ENCODE peak calls at places on chromosomes 13 and 19, in nine cellular contexts. One of them, this sample, is unnamed.
A peak's percentile ranks its signal among the peaks of the same experiment; 100 is the strongest.

GRCh38 chr13:98976941-98977340 is 923 bp downstream of the DOCK9 start:
- DNase-seq in NCI-H774: no peak
- DNase-seq in HAP-1: peak; percentile 22
- DNase-seq in T follicular helper cell: no peak
- DNase-seq in breast epithelium: no peak
- DNase-seq in tibial nerve: no peak
- DNase-seq in natural killer cell treated with Interleukin-12 subunit alpha and Interleukin-12 subunit beta and Interleukin-15 and Interleukin-18, amount 100 ng/mL, for 72 hours: no peak
- DNase-seq in GM12892: no peak
- DNase-seq in germinal center: no peak
- DNase-seq in this sample: no peak

GRCh38 chr13:35874704-35875103 is 256.5 kb downstream of the DCLK1 start:
- DNase-seq in GM12892: no peak
- DNase-seq in tibial nerve: no peak
- DNase-seq in HAP-1: no peak
- DNase-seq in natural killer cell treated with Interleukin-12 subunit alpha and Interleukin-12 subunit beta and Interleukin-15 and Interleukin-18, amount 100 ng/mL, for 72 hours: no peak
- DNase-seq in NCI-H774: no peak
- DNase-seq in germinal center: no peak
- DNase-seq in breast epithelium: no peak
- DNase-seq in T follicular helper cell: no peak
- DNase-seq in this sample: no peak

GRCh38 chr19:50492303-50493052 is 15.8 kb upstream of the GARIN5A start:
- DNase-seq in natural killer cell treated with Interleukin-12 subunit alpha and Interleukin-12 subunit beta and Interleukin-15 and Interleukin-18, amount 100 ng/mL, for 72 hours: no peak
- DNase-seq in T follicular helper cell: no peak
- DNase-seq in NCI-H774: no peak
- DNase-seq in GM12892: no peak
- DNase-seq in HAP-1: no peak
- DNase-seq in tibial nerve: no peak
- DNase-seq in breast epithelium: no peak
- DNase-seq in germinal center: no peak
- DNase-seq in this sample: no peak

GRCh38 chr19:31164666-31165265 is 184.5 kb downstream of the TSHZ3 start:
- DNase-seq in tibial nerve: no peak
- DNase-seq in breast epithelium: no peak
- DNase-seq in germinal center: no peak
- DNase-seq in GM12892: no peak
- DNase-seq in T follicular helper cell: no peak
- DNase-seq in HAP-1: no peak
- DNase-seq in NCI-H774: no peak
- DNase-seq in natural killer cell treated with Interleukin-12 subunit alpha and Interleukin-12 subunit beta and Interleukin-15 and Interleukin-18, amount 100 ng/mL, for 72 hours: no peak
- DNase-seq in this sample: no peak

GRCh38 chr13:22091222-22091970 is 420.5 kb downstream of the FGF9 start:
- DNase-seq in tibial nerve: no peak
- DNase-seq in T follicular helper cell: no peak
- DNase-seq in HAP-1: no peak
- DNase-seq in GM12892: no peak
- DNase-seq in breast epithelium: no peak
- DNase-seq in NCI-H774: no peak
- DNase-seq in natural killer cell treated with Interleukin-12 subunit alpha and Interleukin-12 subunit beta and Interleukin-15 and Interleukin-18, amount 100 ng/mL, for 72 hours: no peak
- DNase-seq in germinal center: no peak
- DNase-seq in this sample: no peak

GRCh38 chr13:35527451-35527850 is 51.0 kb upstream of the MAB21L1 start:
- DNase-seq in breast epithelium: no peak
- DNase-seq in GM12892: no peak
- DNase-seq in germinal center: no peak
- DNase-seq in natural killer cell treated with Interleukin-12 subunit alpha and Interleukin-12 subunit beta and Interleukin-15 and Interleukin-18, amount 100 ng/mL, for 72 hours: no peak
- DNase-seq in T follicular helper cell: no peak
- DNase-seq in HAP-1: no peak
- DNase-seq in tibial nerve: no peak
- DNase-seq in NCI-H774: no peak
- DNase-seq in this sample: no peak

GRCh38 chr13:99398916-99399622 is 91.9 kb upstream of the GPR183 start:
- DNase-seq in HAP-1: no peak
- DNase-seq in GM12892: no peak
- DNase-seq in natural killer cell treated with Interleukin-12 subunit alpha and Interleukin-12 subunit beta and Interleukin-15 and Interleukin-18, amount 100 ng/mL, for 72 hours: no peak
- DNase-seq in NCI-H774: no peak
- DNase-seq in tibial nerve: no peak
- DNase-seq in T follicular helper cell: no peak
- DNase-seq in breast epithelium: no peak
- DNase-seq in germinal center: no peak
- DNase-seq in this sample: no peak

GRCh38 chr13:48901786-48902185 is 73.9 kb upstream of the FNDC3A start:
- DNase-seq in tibial nerve: no peak
- DNase-seq in natural killer cell treated with Interleukin-12 subunit alpha and Interleukin-12 subunit beta and Interleukin-15 and Interleukin-18, amount 100 ng/mL, for 72 hours: no peak
- DNase-seq in HAP-1: no peak
- DNase-seq in NCI-H774: no peak
- DNase-seq in T follicular helper cell: no peak
- DNase-seq in germinal center: no peak
- DNase-seq in GM12892: no peak
- DNase-seq in breast epithelium: no peak
- DNase-seq in this sample: no peak

GRCh38 chr13:36366023-36366422 is 19.8 kb upstream of the SPART start:
- DNase-seq in HAP-1: no peak
- DNase-seq in breast epithelium: no peak
- DNase-seq in natural killer cell treated with Interleukin-12 subunit alpha and Interleukin-12 subunit beta and Interleukin-15 and Interleukin-18, amount 100 ng/mL, for 72 hours: no peak
- DNase-seq in GM12892: no peak
- DNase-seq in germinal center: no peak
- DNase-seq in T follicular helper cell: no peak
- DNase-seq in tibial nerve: no peak
- DNase-seq in NCI-H774: no peak
- DNase-seq in this sample: no peak

GRCh38 chr19:4707956-4708650 is 15.5 kb downstream of the DPP9 start:
- DNase-seq in NCI-H774: no peak
- DNase-seq in tibial nerve: no peak
- DNase-seq in breast epithelium: peak; percentile 83
- DNase-seq in germinal center: no peak
- DNase-seq in HAP-1: no peak
- DNase-seq in T follicular helper cell: no peak
- DNase-seq in natural killer cell treated with Interleukin-12 subunit alpha and Interleukin-12 subunit beta and Interleukin-15 and Interleukin-18, amount 100 ng/mL, for 72 hours: no peak
- DNase-seq in GM12892: no peak
- DNase-seq in this sample: no peak

GRCh38 chr19:1990230-1991017 is 25.1 kb downstream of the BTBD2 start:
- DNase-seq in T follicular helper cell: no peak
- DNase-seq in breast epithelium: no peak
- DNase-seq in tibial nerve: no peak
- DNase-seq in natural killer cell treated with Interleukin-12 subunit alpha and Interleukin-12 subunit beta and Interleukin-15 and Interleukin-18, amount 100 ng/mL, for 72 hours: no peak
- DNase-seq in NCI-H774: no peak
- DNase-seq in HAP-1: no peak
- DNase-seq in GM12892: no peak
- DNase-seq in germinal center: no peak
- DNase-seq in this sample: no peak

GRCh38 chr19:1307755-1308303 is 22.2 kb downstream of the EFNA2 start:
- DNase-seq in breast epithelium: no peak
- DNase-seq in germinal center: no peak
- DNase-seq in tibial nerve: no peak
- DNase-seq in T follicular helper cell: no peak
- DNase-seq in natural killer cell treated with Interleukin-12 subunit alpha and Interleukin-12 subunit beta and Interleukin-15 and Interleukin-18, amount 100 ng/mL, for 72 hours: no peak
- DNase-seq in GM12892: no peak
- DNase-seq in HAP-1: no peak
- DNase-seq in NCI-H774: no peak
- DNase-seq in this sample: no peak

GRCh38 chr13:92952161-92952560 is 274.4 kb upstream of the GPC6 start:
- DNase-seq in tibial nerve: no peak
- DNase-seq in germinal center: no peak
- DNase-seq in NCI-H774: no peak
- DNase-seq in breast epithelium: no peak
- DNase-seq in HAP-1: no peak
- DNase-seq in natural killer cell treated with Interleukin-12 subunit alpha and Interleukin-12 subunit beta and Interleukin-15 and Interleukin-18, amount 100 ng/mL, for 72 hours: no peak
- DNase-seq in GM12892: no peak
- DNase-seq in T follicular helper cell: no peak
- DNase-seq in this sample: no peak

GRCh38 chr13:75621147-75621546 is 15.0 kb upstream of the LMO7 start:
- DNase-seq in T follicular helper cell: no peak
- DNase-seq in natural killer cell treated with Interleukin-12 subunit alpha and Interleukin-12 subunit beta and Interleukin-15 and Interleukin-18, amount 100 ng/mL, for 72 hours: no peak
- DNase-seq in germinal center: no peak
- DNase-seq in NCI-H774: no peak
- DNase-seq in GM12892: no peak
- DNase-seq in tibial nerve: no peak
- DNase-seq in HAP-1: no peak
- DNase-seq in breast epithelium: no peak
- DNase-seq in this sample: no peak

GRCh38 chr19:54551950-54552912 is 21.4 kb upstream of the LILRA2 start:
- DNase-seq in breast epithelium: no peak
- DNase-seq in germinal center: no peak
- DNase-seq in HAP-1: no peak
- DNase-seq in T follicular helper cell: no peak
- DNase-seq in natural killer cell treated with Interleukin-12 subunit alpha and Interleukin-12 subunit beta and Interleukin-15 and Interleukin-18, amount 100 ng/mL, for 72 hours: no peak
- DNase-seq in GM12892: no peak
- DNase-seq in tibial nerve: no peak
- DNase-seq in NCI-H774: no peak
- DNase-seq in this sample: no peak

GRCh38 chr19:35253316-35254286 is 4.8 kb downstream of the LSR start:
- DNase-seq in GM12892: no peak
- DNase-seq in tibial nerve: no peak
- DNase-seq in natural killer cell treated with Interleukin-12 subunit alpha and Interleukin-12 subunit beta and Interleukin-15 and Interleukin-18, amount 100 ng/mL, for 72 hours: no peak
- DNase-seq in germinal center: no peak
- DNase-seq in NCI-H774: no peak
- DNase-seq in breast epithelium: no peak
- DNase-seq in HAP-1: no peak
- DNase-seq in T follicular helper cell: no peak
- DNase-seq in this sample: no peak

GRCh38 chr19:677201-677600 is 1.0 kb downstream of the FSTL3 start:
- DNase-seq in germinal center: no peak
- DNase-seq in T follicular helper cell: no peak
- DNase-seq in HAP-1: no peak
- DNase-seq in natural killer cell treated with Interleukin-12 subunit alpha and Interleukin-12 subunit beta and Interleukin-15 and Interleukin-18, amount 100 ng/mL, for 72 hours: no peak
- DNase-seq in tibial nerve: peak; percentile 73
- DNase-seq in NCI-H774: no peak
- DNase-seq in GM12892: no peak
- DNase-seq in breast epithelium: peak; percentile 75
- DNase-seq in this sample: no peak

GRCh38 chr13:24183741-24184182 is 23.2 kb downstream of the SPATA13 start:
- DNase-seq in NCI-H774: no peak
- DNase-seq in tibial nerve: no peak
- DNase-seq in natural killer cell treated with Interleukin-12 subunit alpha and Interleukin-12 subunit beta and Interleukin-15 and Interleukin-18, amount 100 ng/mL, for 72 hours: no peak
- DNase-seq in germinal center: no peak
- DNase-seq in HAP-1: no peak
- DNase-seq in T follicular helper cell: no peak
- DNase-seq in breast epithelium: no peak
- DNase-seq in GM12892: no peak
- DNase-seq in this sample: no peak

GRCh38 chr13:51495300-51495699 is 42.5 kb upstream of the INTS6 start:
- DNase-seq in breast epithelium: no peak
- DNase-seq in tibial nerve: no peak
- DNase-seq in HAP-1: no peak
- DNase-seq in germinal center: no peak
- DNase-seq in GM12892: no peak
- DNase-seq in NCI-H774: no peak
- DNase-seq in T follicular helper cell: no peak
- DNase-seq in natural killer cell treated with Interleukin-12 subunit alpha and Interleukin-12 subunit beta and Interleukin-15 and Interleukin-18, amount 100 ng/mL, for 72 hours: no peak
- DNase-seq in this sample: no peak

This sample was measured in GM18507.